ENCODE peak calls at places on chromosomes 3 and 15, in nine cellular contexts. V is heart left ventricle, L is caudate nucleus, X is endodermal cell, M is sigmoid colon, T is colonic mucosa, B is ovary, H is WERI-Rb-1, F is substantia nigra. O is an unnamed sample.

GRCh38 chr3:5087209-5087608 is 34.9 kb upstream of the ARL8B start:
- DNase-seq in V (no peak), L (no peak), X (no peak), M (peak; percentile 10), T (no peak), B (no peak), H (no peak), F (no peak), O (no peak)

GRCh38 chr15:45099549-45100165 is 14.3 kb downstream of the DUOX2 start:
- DNase-seq in V (no peak), L (no peak), X (no peak), M (peak; percentile 57), T (no peak), B (no peak), H (no peak), F (no peak), O (no peak)

GRCh38 chr15:74339371-74339770 is 28.1 kb downstream of the CYP11A1 start:
- DNase-seq in V (no peak), L (no peak), X (no peak), M (no peak), T (no peak), B (no peak), H (no peak), F (no peak), O (no peak)

GRCh38 chr3:104359546-104359945 is 1007.2 kb upstream of the ALCAM start:
- DNase-seq in V (no peak), L (no peak), X (no peak), M (no peak), T (no peak), B (no peak), H (no peak), F (no peak), O (no peak)

GRCh38 chr3:32203854-32204253 is 34.6 kb upstream of the CMTM8 start:
- DNase-seq in V (no peak), L (no peak), X (no peak), M (no peak), T (no peak), B (no peak), H (no peak), F (no peak), O (no peak)

GRCh38 chr3:113664523-113665094 is 31.8 kb downstream of the USF3 start:
- DNase-seq in V (no peak), L (no peak), X (no peak), M (no peak), T (no peak), B (no peak), H (no peak), F (no peak), O (no peak)

GRCh38 chr3:143595456-143596077 is 252.7 kb downstream of the SLC9A9 start:
- DNase-seq in V (no peak), L (no peak), X (no peak), M (no peak), T (no peak), B (no peak), H (no peak), F (no peak), O (no peak)

GRCh38 chr15:23035964-23036566 is 3.3 kb downstream of the TUBGCP5 start:
- DNase-seq in V (no peak), L (no peak), X (peak; percentile 90), M (no peak), T (peak; percentile 56), B (no peak), H (peak; percentile 75), F (no peak), O (no peak)

GRCh38 chr3:188264231-188265213 is 110.6 kb downstream of the LPP start:
- DNase-seq in V (no peak), L (no peak), X (no peak), M (peak; percentile 85), T (no peak), B (peak; percentile 48), H (no peak), F (no peak), O (peak; percentile 77)

GRCh38 chr3:11548721-11549131 is 95.0 kb downstream of the VGLL4 start:
- DNase-seq in V (peak; percentile 41), L (no peak), X (no peak), M (peak; percentile 70), T (no peak), B (no peak), H (no peak), F (no peak), O (no peak)

GRCh38 chr3:157159037-157159761 is 748 bp downstream of the CCNL1 start:
- DNase-seq in V (peak; percentile 78), L (no peak), X (peak; percentile 88), M (peak; percentile 82), T (peak; percentile 65), B (peak; percentile 63), H (peak; percentile 70), F (peak; percentile 22), O (peak; percentile 85)

DNA sequence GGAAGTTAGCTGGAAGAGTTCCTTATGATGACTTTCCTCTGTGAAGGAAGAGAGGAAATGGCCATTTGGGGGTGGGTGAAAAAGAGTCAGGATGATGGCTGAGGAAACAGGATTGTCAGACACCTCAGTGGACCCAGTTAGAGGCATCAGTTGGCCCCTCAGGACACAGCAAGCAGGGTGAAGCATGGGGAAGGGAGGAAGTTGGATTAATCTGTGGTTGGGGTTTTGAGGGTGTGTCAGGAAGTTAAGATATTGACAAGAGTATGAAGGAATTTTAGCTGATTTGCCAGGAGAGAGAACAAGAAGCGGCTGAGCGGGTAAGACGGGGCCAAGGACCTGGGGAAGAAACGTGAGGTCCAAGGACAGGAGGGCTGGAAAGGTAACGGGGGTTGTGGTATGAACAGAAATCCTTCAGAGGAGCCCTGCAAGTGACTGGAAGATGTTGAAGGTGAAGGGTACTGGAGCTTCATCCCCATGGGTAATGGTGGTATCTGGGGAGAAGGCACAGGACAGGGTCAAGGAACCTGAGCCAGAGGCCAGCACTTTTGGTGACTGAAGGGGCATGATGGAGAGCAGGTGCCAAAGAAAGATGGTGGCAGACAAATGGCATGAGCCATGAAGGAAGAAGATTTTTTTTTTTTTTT is 2.7 kb downstream of the UQCC5 start:
- DNase-seq in V (no peak), L (no peak), X (no peak), M (no peak), T (no peak), B (no peak), H (no peak), F (no peak), O (no peak)
- H3K27ac ChIP-seq in V (no peak overlapping the region), L (no peak overlapping the region), X (no peak overlapping the region), M (no peak overlapping the region), T (no peak overlapping the region), B (peak overlapping the region; percentile 29), H (no peak overlapping the region), F (no peak overlapping the region), O (peak overlapping the region; percentile 96)

GRCh38 chr3:39178553-39178952 is 13.8 kb downstream of the XIRP1 start:
- DNase-seq in V (no peak), L (no peak), X (no peak), M (no peak), T (no peak), B (no peak), H (no peak), F (no peak), O (no peak)
- H3K27ac ChIP-seq in V (peak overlapping the region; percentile 90), L (peak overlapping the region; percentile 89), X (no peak overlapping the region), M (peak overlapping the region; percentile 89), T (peak overlapping the region; percentile 78), B (peak overlapping the region; percentile 80), H (peak overlapping the region; percentile 77), F (peak overlapping the region; percentile 91), O (peak overlapping the region; percentile 85)

GRCh38 chr3:190266265-190266914 is 55.9 kb downstream of the CLDN1 start:
- DNase-seq in V (no peak), L (no peak), X (no peak), M (no peak), T (no peak), B (no peak), H (no peak), F (no peak), O (no peak)

GRCh38 chr3:190269096-190269495 is 53.1 kb downstream of the CLDN1 start:
- DNase-seq in V (no peak), L (no peak), X (no peak), M (no peak), T (no peak), B (no peak), H (no peak), F (no peak), O (no peak)

GRCh38 chr3:190265126-190265525 is 57.1 kb downstream of the CLDN1 start:
- DNase-seq in V (no peak), L (no peak), X (no peak), M (no peak), T (no peak), B (no peak), H (no peak), F (no peak), O (no peak)

GRCh38 chr3:190266915-190267290 is 55.3 kb downstream of the CLDN1 start:
- DNase-seq in V (no peak), L (no peak), X (no peak), M (no peak), T (no peak), B (no peak), H (no peak), F (no peak), O (no peak)

GRCh38 chr3:190265795-190266194 is 56.5 kb downstream of the CLDN1 start:
- DNase-seq in V (no peak), L (no peak), X (no peak), M (no peak), T (peak; percentile 55), B (no peak), H (no peak), F (no peak), O (no peak)
- H3K27ac ChIP-seq in V (no peak overlapping the region), L (no peak overlapping the region), X (no peak overlapping the region), M (no peak overlapping the region), T (no peak overlapping the region), B (no peak overlapping the region), H (no peak overlapping the region), F (no peak overlapping the region), O (no peak overlapping the region)

GRCh38 chr3:39146611-39147373 is 6.6 kb downstream of the CSRNP1 start:
- DNase-seq in V (peak; percentile 77), L (peak; percentile 38), X (peak; percentile 72), M (peak; percentile 90), T (peak; percentile 84), B (peak; percentile 84), H (peak; percentile 58), F (no peak), O (peak; percentile 93)
- H3K27ac ChIP-seq in V (no peak overlapping the region), L (peak overlapping the region; percentile 79), X (peak overlapping the region; percentile 39), M (peak overlapping the region; percentile 97), T (peak overlapping the region; percentile 70), B (peak overlapping the region; percentile 56), H (peak overlapping the region; percentile 87), F (peak overlapping the region; percentile 65), O (peak overlapping the region; percentile 99)